ENCODE peak calls at places on chromosomes 3 and 15, in six cellular contexts. M is HTR-8/SVneo, C is GM23338, S is endothelial cell, D is HEK293T, Q is left lung. H is an unnamed sample.

GRCh38 chr3:162769559-162769958 is 1273.0 kb downstream of the OTOL1 start:
- DNase-seq in C (no peak), Q (no peak), M (no peak), D (no peak), S (no peak), H (no peak)

GRCh38 chr15:43144512-43144911 is 11.1 kb downstream of the TMEM62 start:
- DNase-seq in S (no peak), Q (no peak), C (no peak), D (no peak), M (no peak), H (no peak)

GRCh38 chr3:186117521-186118111 is 8.7 kb upstream of the ETV5 start:
- DNase-seq in D (no peak), S (no peak), Q (no peak), M (no peak), C (no peak), H (no peak)

GRCh38 chr3:58824777-58825176 is 158.2 kb upstream of the FAM3D start:
- DNase-seq in Q (no peak), C (no peak), M (no peak), D (no peak), S (no peak), H (no peak)

GRCh38 chr3:87082806-87083440 is 92.0 kb upstream of the VGLL3 start:
- DNase-seq in M (peak; percentile 52), C (peak; percentile 88), D (peak; percentile 60), S (peak; percentile 29), Q (no peak), H (peak; percentile 46)

GRCh38 chr3:60917136-60917535 is 334.1 kb downstream of the FHIT start:
- DNase-seq in C (no peak), S (no peak), D (no peak), M (no peak), Q (no peak), H (no peak)

GRCh38 chr3:116433552-116433951 is 11.7 kb downstream of the LSAMP start:
- DNase-seq in D (no peak), S (no peak), C (peak; percentile 65), M (no peak), Q (no peak), H (no peak)

GRCh38 chr3:172125963-172126403 is 86.6 kb downstream of the FNDC3B start:
- DNase-seq in Q (peak; percentile 60), D (peak; percentile 54), C (no peak), M (no peak), S (no peak), H (no peak)

GRCh38 chr3:46187876-46188275 is 20.2 kb downstream of the CCR1 start:
- DNase-seq in D (no peak), Q (no peak), M (peak; percentile 21), S (no peak), C (no peak), H (no peak)

GRCh38 chr3:111547645-111548044 is 5.6 kb downstream of the CD96 start:
- DNase-seq in Q (no peak), C (no peak), S (no peak), M (no peak), D (no peak), H (no peak)

GRCh38 chr3:29186982-29187718 is 93.7 kb upstream of the RBMS3 start:
- DNase-seq in D (no peak), S (no peak), M (peak; percentile 41), C (no peak), Q (no peak), H (no peak)

GRCh38 chr3:66858656-66859381 is 139.3 kb upstream of the KBTBD8 start:
- DNase-seq in D (no peak), Q (no peak), S (peak; percentile 17), C (peak; percentile 86), M (no peak), H (no peak)

GRCh38 chr3:42733501-42734262 is 31.1 kb upstream of the HHATL start:
- DNase-seq in S (no peak), M (no peak), C (peak; percentile 35), D (no peak), Q (no peak), H (no peak)

GRCh38 chr3:177591371-177591770 is 394.1 kb upstream of the TBL1XR1 start:
- DNase-seq in D (no peak), Q (peak; percentile 55), S (no peak), M (no peak), C (no peak), H (no peak)

GRCh38 chr15:79084308-79084968 is 6.1 kb downstream of the RASGRF1 start:
- DNase-seq in M (no peak), C (no peak), D (no peak), Q (no peak), S (no peak), H (no peak)

GRCh38 chr3:11373235-11373634 is 101.0 kb downstream of the ATG7 start:
- DNase-seq in Q (no peak), S (no peak), D (no peak), C (peak; percentile 39), M (no peak), H (no peak)

GRCh38 chr3:13505147-13506130 is 25.3 kb downstream of the HDAC11 start:
- DNase-seq in C (no peak), Q (no peak), M (no peak), D (no peak), S (no peak), H (no peak)

GRCh38 chr3:4722103-4722502 is 229.0 kb downstream of the ITPR1 start:
- DNase-seq in D (peak; percentile 21), M (peak; percentile 72), S (no peak), Q (no peak), C (peak; percentile 28), H (no peak)

GRCh38 chr3:64398431-64398830 is 173.2 kb upstream of the PRICKLE2 start:
- DNase-seq in D (no peak), M (no peak), Q (no peak), S (no peak), C (no peak), H (no peak)

GRCh38 chr3:68779261-68779660 is 153.1 kb downstream of the TAFA4 start:
- DNase-seq in Q (no peak), S (no peak), C (no peak), M (no peak), D (no peak), H (no peak)

GRCh38 chr3:183210862-183211341 is 42.2 kb upstream of the B3GNT5 start:
- DNase-seq in D (no peak), C (no peak), M (no peak), S (no peak), Q (peak; percentile 55), H (no peak)

GRCh38 chr3:186783070-186783730 is at the start of gene EIF4A2:
- DNase-seq in Q (peak; percentile 90), M (peak; percentile 82), C (peak; percentile 95), S (peak; percentile 92), D (peak; percentile 78), H (peak; percentile 59)

GRCh38 chr3:197165890-197166289 is 132.5 kb downstream of the DLG1 start:
- DNase-seq in C (no peak), S (no peak), M (no peak), D (no peak), Q (no peak), H (no peak)

GRCh38 chr15:58604455-58604923 is 145.0 kb downstream of the ADAM10 start:
- DNase-seq in M (no peak), S (no peak), C (no peak), Q (no peak), D (no peak), H (no peak)

GRCh38 chr15:45402955-45403892 is 24.9 kb upstream of the GATM start:
- DNase-seq in D (peak; percentile 10), M (peak; percentile 11), S (peak; percentile 50), C (peak; percentile 49), Q (peak; percentile 54), H (no peak)

GRCh38 chr15:42741710-42742109 is 4.8 kb upstream of the CDAN1 start:
- DNase-seq in M (no peak), D (no peak), Q (no peak), C (no peak), S (no peak), H (no peak)

GRCh38 chr15:67178569-67179210 is 75.8 kb downstream of the AAGAB start:
- DNase-seq in C (no peak), D (no peak), Q (no peak), M (peak; percentile 96), S (no peak), H (peak; percentile 65)

GRCh38 chr3:64209866-64210609 is 15.2 kb downstream of the PRICKLE2 start:
- DNase-seq in C (no peak), S (no peak), M (no peak), D (no peak), Q (peak; percentile 54), H (no peak)

GRCh38 chr3:183540501-183541234 is 14.8 kb downstream of the KLHL6 start:
- DNase-seq in D (no peak), C (no peak), S (no peak), Q (peak; percentile 52), M (no peak), H (no peak)

GRCh38 chr3:157493627-157494550 is 9.3 kb downstream of the VEPH1 start:
- DNase-seq in C (peak; percentile 69), D (peak; percentile 17), M (no peak), S (no peak), Q (no peak), H (no peak)

GRCh38 chr3:45760878-45761711 is 35.2 kb downstream of the SLC6A20 start:
- DNase-seq in M (peak; percentile 83), S (peak; percentile 68), D (peak; percentile 83), Q (no peak), C (peak; percentile 85), H (no peak)

GRCh38 chr3:63473641-63474166 is 178.8 kb upstream of the SNTN start:
- DNase-seq in D (no peak), M (no peak), S (no peak), C (no peak), Q (no peak), H (no peak)

GRCh38 chr15:98924311-98925049 is 83.1 kb downstream of the PGPEP1L start:
- DNase-seq in D (no peak), C (no peak), M (no peak), S (no peak), Q (no peak), H (no peak)

GRCh38 chr15:60528530-60528929 is 49.6 kb upstream of the ICE2 start:
- DNase-seq in Q (no peak), C (no peak), S (no peak), D (no peak), M (no peak), H (no peak)

GRCh38 chr3:9727743-9728142 is 3.8 kb upstream of the BRPF1 start:
- DNase-seq in D (no peak), C (no peak), Q (no peak), S (no peak), M (no peak), H (no peak)

GRCh38 chr15:50247819-50248650 is 17.5 kb downstream of the HDC start:
- DNase-seq in S (no peak), Q (no peak), C (no peak), D (no peak), M (no peak), H (no peak)

GRCh38 chr3:116669576-116669975 is 40.0 kb upstream of the TUSC7 start:
- DNase-seq in S (no peak), C (no peak), D (no peak), M (no peak), Q (no peak), H (no peak)

GRCh38 chr3:160675566-160676124 is 1.3 kb upstream of the ARL14 start:
- DNase-seq in Q (no peak), D (no peak), M (no peak), C (no peak), S (no peak), H (no peak)

GRCh38 chr15:39156166-39156565 is 424.7 kb upstream of the THBS1 start:
- DNase-seq in C (no peak), S (no peak), D (no peak), M (no peak), Q (no peak), H (no peak)

H was measured in brain pericyte.